ENCODE peak calls at places on chromosomes 7 and 10, in ten cellular contexts. V is upper lobe of right lung; Y is hepatic stellate cell; M is OCI-M1; O is NCI-H1417; N is choroid plexus epithelial cell; S is T-helper 9 cell; I is stimulated activated CD4-positive, alpha-beta T cell treated with anti-CD3 and anti-CD28 coated beads, Interleukin-12 subunit alpha, Interleukin-12 subunit beta, amount 100 ng/mL, for 4 hours; W is MM.1S; L is NCI-H2171 treated with DMSO at 0.1 percent for 48 hours. T is an unnamed sample.
A peak's percentile ranks its signal among the peaks of the same experiment; 100 is the strongest.

GRCh38 chr10:30745953-30746352 is 116.4 kb upstream of the LYZL2 start:
- DNase-seq in S (no peak), L (no peak), N (no peak), Y (no peak), M (no peak), V (no peak), O (no peak), W (no peak), I (no peak), T (no peak)

GRCh38 chr7:22782616-22783232 is 39.9 kb downstream of the TOMM7 start:
- DNase-seq in I (peak; percentile 76), Y (peak; percentile 65), N (peak; percentile 68), M (peak; percentile 69), L (peak; percentile 31), W (peak; percentile 66), S (peak; percentile 60), O (peak; percentile 6), V (peak; percentile 81), T (peak; percentile 80)

GRCh38 chr7:137003071-137003470 is 134.6 kb downstream of the CHRM2 start:
- DNase-seq in L (no peak), S (no peak), V (no peak), N (peak; percentile 48), M (no peak), O (no peak), Y (no peak), W (no peak), I (no peak), T (no peak)

GRCh38 chr7:98119257-98119918 is 12.7 kb downstream of the LMTK2 start:
- DNase-seq in I (no peak), S (no peak), L (peak; percentile 69), O (no peak), M (no peak), N (peak; percentile 89), W (no peak), Y (peak; percentile 65), V (no peak), T (no peak)

GRCh38 chr7:18893156-18893555 is 224.3 kb downstream of the TWIST1 start:
- DNase-seq in Y (no peak), O (no peak), V (no peak), L (no peak), W (no peak), I (no peak), M (no peak), N (no peak), S (no peak), T (no peak)

GRCh38 chr10:114499630-114500190 is 95.4 kb upstream of the AFAP1L2 start:
- DNase-seq in O (peak; percentile 23), M (peak; percentile 45), Y (no peak), N (no peak), I (peak; percentile 71), L (no peak), V (no peak), W (peak; percentile 10), S (peak; percentile 9), T (peak; percentile 83)

GRCh38 chr10:97800474-97800873 is 28.7 kb upstream of the SFRP5 start:
- DNase-seq in S (no peak), W (no peak), Y (no peak), M (no peak), O (no peak), V (no peak), N (no peak), L (no peak), I (no peak), T (no peak)

GRCh38 chr10:6296456-6297214 is 93.9 kb downstream of the PFKFB3 start:
- DNase-seq in O (no peak), Y (no peak), V (no peak), I (no peak), S (no peak), L (no peak), W (no peak), N (no peak), M (peak; percentile 37), T (no peak)

GRCh38 chr7:88495901-88496300 is 189.2 kb upstream of the STEAP4 start:
- DNase-seq in I (no peak), M (no peak), Y (no peak), N (no peak), V (no peak), W (no peak), S (no peak), O (no peak), L (no peak), T (no peak)

GRCh38 chr7:157949711-157950110 is 612.9 kb downstream of the DNAJB6 start:
- DNase-seq in S (no peak), Y (no peak), M (no peak), O (no peak), V (no peak), L (no peak), I (no peak), N (peak; percentile 13), W (no peak), T (no peak)

GRCh38 chr10:43322321-43322720 is 49.1 kb upstream of the FXYD4 start:
- DNase-seq in M (no peak), N (no peak), L (no peak), I (no peak), W (no peak), V (no peak), Y (no peak), O (no peak), S (no peak), T (no peak)

GRCh38 chr7:123657304-123657685 is 1.6 kb downstream of the LMOD2 start:
- DNase-seq in L (no peak), M (no peak), W (no peak), Y (no peak), I (no peak), S (no peak), O (no peak), N (no peak), V (no peak), T (no peak)

GRCh38 chr7:149306854-149307253 is 44.9 kb downstream of the ZNF783 start:
- DNase-seq in S (no peak), I (no peak), W (no peak), Y (no peak), L (no peak), V (no peak), O (no peak), N (no peak), M (no peak), T (no peak)

GRCh38 chr7:41942468-41943097 is 239.7 kb upstream of the INHBA start:
- DNase-seq in I (no peak), L (no peak), M (no peak), O (no peak), W (no peak), S (no peak), N (peak; percentile 92), Y (peak; percentile 79), V (no peak), T (no peak)

GRCh38 chr10:63213489-63213888 is 80.4 kb downstream of the NRBF2 start:
- DNase-seq in Y (no peak), I (no peak), L (peak; percentile 22), V (no peak), O (no peak), S (no peak), N (no peak), W (no peak), M (no peak), T (no peak)

GRCh38 chr10:17910144-17910789 is 41.5 kb upstream of the SLC39A12 start:
- DNase-seq in I (no peak), M (peak; percentile 70), O (peak; percentile 2), S (no peak), N (peak; percentile 80), W (peak; percentile 59), V (no peak), L (peak; percentile 3), Y (peak; percentile 30), T (no peak)

GRCh38 chr10:73838008-73838567 is 26.7 kb upstream of the NDST2 start:
- DNase-seq in L (no peak), O (no peak), V (no peak), S (no peak), I (no peak), W (no peak), M (no peak), N (no peak), Y (no peak), T (no peak)

GRCh38 chr7:33452805-33453502 is 323.6 kb downstream of the BBS9 start:
- DNase-seq in I (no peak), V (no peak), L (peak; percentile 12), O (no peak), N (peak; percentile 42), W (no peak), S (no peak), M (peak; percentile 0), Y (no peak), T (no peak)